ENCODE peak calls at places on chromosomes 7 and 10, in five cellular contexts. D is cardiac fibroblast; H is CD8-positive, alpha-beta T cell; N is colonic mucosa; W is heart left ventricle. J is an unnamed sample.

GRCh38 chr7:75872073-75872782 is 6.6 kb upstream of the RHBDD2 start:
- DNase-seq in N (no peak), H (no peak), W (no peak), D (no peak), J (no peak)

GRCh38 chr10:99777918-99778716 is 4.3 kb upstream of the ABCC2 start:
- DNase-seq in W (no peak), N (no peak), H (no peak), D (no peak), J (no peak)

GRCh38 chr7:131194070-131194865 is 133.4 kb upstream of the MKLN1 start:
- DNase-seq in D (peak), H (no peak), W (no peak), N (no peak), J (no peak)

GRCh38 chr10:8225232-8225631 is 170.7 kb downstream of the GATA3 start:
- DNase-seq in W (no peak), D (no peak), N (no peak), H (no peak), J (no peak)

GRCh38 chr7:485188-486081 is 34.2 kb downstream of the PDGFA start:
- DNase-seq in H (no peak), N (peak), D (no peak), W (no peak), J (peak)

GRCh38 chr7:25720427-25720826 is 431.6 kb upstream of the NFE2L3 start:
- DNase-seq in N (no peak), W (no peak), D (peak), H (no peak), J (no peak)

GRCh38 chr10:114821915-114822770 is 563 bp downstream of the FHIP2A start:
- DNase-seq in D (peak), N (peak), W (peak), H (no peak), J (peak)

GRCh38 chr7:70193514-70193913 is 595.2 kb downstream of the AUTS2 start:
- DNase-seq in H (no peak), W (no peak), D (peak), N (no peak), J (no peak)

GRCh38 chr10:34254596-34254995 is 560.5 kb downstream of the PARD3 start:
- DNase-seq in H (no peak), W (no peak), D (peak), N (peak), J (no peak)

GRCh38 chr10:98013122-98013521 is 17.3 kb downstream of the CRTAC1 start:
- DNase-seq in W (no peak), D (no peak), N (no peak), H (no peak), J (no peak)

GRCh38 chr10:15084502-15084922 is 4.1 kb downstream of the ACBD7 start:
- DNase-seq in W (peak), H (no peak), N (peak), D (peak), J (no peak)

GRCh38 chr10:119319161-119319919 is 112.0 kb downstream of the GRK5 start:
- DNase-seq in W (no peak), D (no peak), N (no peak), H (no peak), J (no peak)

GRCh38 chr7:157000741-157001653 is 9.5 kb downstream of the MNX1 start:
- DNase-seq in H (no peak), D (no peak), W (no peak), N (peak), J (peak)

GRCh38 chr10:92847185-92847864 is 995 bp upstream of the EXOC6 start:
- DNase-seq in N (no peak), H (no peak), W (no peak), D (peak), J (no peak)

GRCh38 chr10:11472158-11472753 is 139.2 kb downstream of the USP6NL start:
- DNase-seq in N (peak), H (peak), W (peak), D (peak), J (peak)

GRCh38 chr7:92797693-92798092 is 38.7 kb downstream of the CDK6 start:
- DNase-seq in N (no peak), W (peak), H (no peak), D (no peak), J (no peak)

GRCh38 chr7:12322287-12322902 is 81.3 kb downstream of the VWDE start:
- DNase-seq in N (no peak), W (no peak), H (no peak), D (peak), J (no peak)

GRCh38 chr7:12328888-12329770 is 74.5 kb downstream of the VWDE start:
- DNase-seq in N (no peak), D (no peak), H (no peak), W (no peak), J (no peak)

GRCh38 chr7:12322903-12323300 is 80.8 kb downstream of the VWDE start:
- DNase-seq in W (no peak), H (no peak), N (no peak), D (no peak), J (no peak)

GRCh38 chr7:12323415-12323814 is 80.2 kb downstream of the VWDE start:
- DNase-seq in N (no peak), W (no peak), H (no peak), D (no peak), J (no peak)

DNA sequence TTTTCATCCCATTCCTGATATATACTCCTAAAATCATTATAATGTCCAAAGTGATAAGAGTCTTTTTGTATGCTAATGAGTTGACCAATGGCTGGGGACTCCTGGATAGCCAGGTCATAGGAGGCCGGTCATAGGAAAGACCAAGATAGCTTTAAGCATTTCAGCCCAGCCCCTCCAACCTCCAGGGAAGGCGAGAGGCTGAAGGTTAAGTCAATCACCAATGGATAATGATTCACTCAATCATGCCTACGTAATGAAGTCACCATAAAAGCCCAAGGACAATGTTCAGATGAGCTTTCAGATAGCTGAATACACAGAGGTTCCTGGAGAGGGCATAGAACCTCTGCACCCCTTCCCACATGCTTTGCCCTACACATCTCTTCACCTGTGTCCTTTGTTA is 75.7 kb downstream of the VWDE start:
- DNase-seq in W (no peak), H (no peak), D (no peak), N (no peak), J (no peak)
- H3K4me3 ChIP-seq in W (no peak), H (no peak), D (no peak), N (no peak), J (no peak)

DNA sequence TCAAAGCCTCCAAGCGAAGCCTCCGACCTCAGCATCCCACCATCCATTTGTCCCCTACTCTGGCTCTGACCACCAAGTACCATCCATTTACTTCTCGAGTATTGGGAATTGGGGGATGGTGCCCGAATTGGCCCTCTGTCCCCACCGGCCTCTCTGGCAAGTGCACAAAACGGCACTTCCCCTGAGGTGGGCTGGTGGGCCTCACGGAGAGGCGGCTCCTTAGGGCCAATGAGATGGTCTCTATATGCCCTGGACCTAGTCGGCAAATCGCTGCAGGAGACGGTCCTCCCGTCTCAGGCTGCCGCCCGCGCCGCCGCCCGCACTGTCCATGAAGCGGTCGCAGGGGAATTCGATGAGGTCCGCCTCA is 2.8 kb downstream of the TRIL start:
- DNase-seq in H (no peak), N (no peak), W (no peak), D (no peak), J (no peak)
- H3K4me3 ChIP-seq in H (no peak), N (peak), W (peak), D (peak), J (peak)

GRCh38 chr7:52018680-52019054 is 702.1 kb upstream of the COBL start:
- DNase-seq in H (no peak), W (no peak), N (no peak), D (no peak), J (no peak)

GRCh38 chr7:52021343-52021742 is 704.7 kb upstream of the COBL start:
- DNase-seq in W (no peak), N (no peak), H (no peak), D (no peak), J (no peak)

GRCh38 chr7:52017802-52018679 is 701.4 kb upstream of the COBL start:
- DNase-seq in D (no peak), W (no peak), H (no peak), N (peak), J (no peak)
- H3K4me3 ChIP-seq in D (no peak), W (no peak), H (no peak), N (no peak), J (no peak)

DNA sequence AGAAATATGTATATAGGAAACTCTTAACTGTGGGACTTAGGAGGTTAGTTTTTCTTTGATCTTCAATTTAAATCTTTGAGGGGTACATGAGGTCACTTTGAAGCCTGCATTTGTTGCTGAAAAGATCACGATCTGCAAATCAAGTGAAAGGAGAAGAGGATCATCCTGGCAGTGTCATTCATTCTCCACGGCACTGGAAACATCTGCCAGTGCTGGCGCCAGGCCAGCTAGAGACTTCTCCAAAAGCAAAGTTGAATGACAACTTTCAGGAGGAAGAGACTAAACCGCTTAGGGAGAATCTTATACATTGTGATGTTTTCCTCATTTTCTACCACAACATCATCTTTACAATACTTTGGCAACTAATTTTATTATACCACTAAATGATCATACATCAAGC is 42.5 kb downstream of the MRC1 start:
- DNase-seq in D (no peak), H (no peak), N (peak), W (peak), J (no peak)
- H3K4me3 ChIP-seq in D (no peak), H (no peak), N (no peak), W (no peak), J (no peak)

DNA sequence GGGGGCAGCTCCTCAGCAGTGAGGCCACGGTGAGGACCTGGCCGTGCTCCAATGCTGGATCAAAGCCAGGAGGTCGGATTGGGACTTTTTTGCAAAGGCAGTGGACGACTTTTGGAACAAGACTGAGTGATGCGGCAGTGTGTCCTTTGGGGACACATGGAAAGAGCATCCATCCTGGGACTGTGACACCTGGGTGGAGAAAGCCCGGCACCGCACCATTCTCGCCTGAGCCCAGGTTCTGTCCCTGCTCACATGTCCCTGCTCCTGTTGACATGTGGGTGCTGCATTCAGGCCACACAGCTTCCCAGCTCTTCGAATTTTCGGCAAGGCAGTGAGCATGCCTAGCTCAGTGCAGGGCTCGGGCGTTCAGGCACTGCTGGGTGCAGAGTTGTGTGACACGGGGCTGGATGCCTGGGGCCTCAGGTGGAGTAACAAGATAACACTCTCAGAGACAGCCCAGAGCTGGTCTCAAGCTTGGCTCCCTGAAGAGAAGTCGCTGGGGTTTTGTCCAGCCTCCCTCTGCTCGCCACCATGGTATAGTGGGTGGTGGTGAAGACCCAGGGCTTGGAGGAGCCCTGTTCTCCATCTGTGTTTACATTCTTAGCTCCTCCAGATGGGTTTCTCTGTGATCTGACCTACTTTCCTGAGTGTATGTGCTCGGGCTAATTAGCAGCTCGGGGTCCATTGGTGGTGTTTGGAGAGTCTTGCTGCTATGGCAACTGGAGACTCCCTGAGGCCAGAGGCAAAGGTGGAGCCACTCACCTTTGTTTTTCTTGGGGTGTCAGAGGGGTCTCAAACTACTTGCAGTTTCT is 111.7 kb upstream of the BTBD16 start:
- DNase-seq in H (no peak), D (no peak), W (no peak), N (no peak), J (no peak)
- H3K4me3 ChIP-seq in H (no peak), D (no peak), W (no peak), N (no peak), J (no peak)

GRCh38 chr7:137835486-137836112 is 11.2 kb downstream of the DGKI start:
- DNase-seq in N (no peak), W (no peak), H (no peak), D (no peak), J (no peak)
- H3K4me3 ChIP-seq in N (no peak), W (no peak), H (no peak), D (no peak), J (no peak)

GRCh38 chr10:5018150-5018549 is 14.5 kb upstream of the AKR1C2 start:
- DNase-seq in N (no peak), H (no peak), D (peak), W (no peak), J (no peak)
- H3K4me3 ChIP-seq in N (no peak), H (no peak), D (no peak), W (no peak), J (no peak)

GRCh38 chr7:64035388-64035787 is 9.8 kb upstream of the ZNF727 start:
- DNase-seq in H (no peak), N (no peak), D (no peak), W (no peak), J (no peak)
- H3K4me3 ChIP-seq in H (no peak), N (no peak), D (no peak), W (no peak), J (no peak)

J was measured in pancreas.